ENCODE peak calls at places on chromosome 13, in four cellular contexts. One of them, this sample, is unnamed.

GRCh38 chr13:114077938-114078335 is 54.5 kb downstream of the RASA3 start:
- DNase-seq in breast epithelium: no peak
- DNase-seq in nucleus accumbens: no peak
- DNase-seq in lung: no peak
- DNase-seq in this sample: no peak

GRCh38 chr13:50589651-50590054 is 253.8 kb downstream of the DLEU7 start:
- DNase-seq in breast epithelium: no peak
- DNase-seq in nucleus accumbens: no peak
- DNase-seq in lung: no peak
- DNase-seq in this sample: no peak

GRCh38 chr13:46479691-46480090 is 73.3 kb upstream of the LRCH1 start:
- DNase-seq in lung: no peak
- DNase-seq in nucleus accumbens: no peak
- DNase-seq in breast epithelium: no peak
- DNase-seq in this sample: no peak

GRCh38 chr13:72782717-72783116 is 784 bp downstream of the PIBF1 start:
- DNase-seq in nucleus accumbens: no peak
- DNase-seq in lung: no peak
- DNase-seq in breast epithelium: no peak
- DNase-seq in this sample: no peak

GRCh38 chr13:113995051-113995601 is 21.2 kb upstream of the C13orf46 start:
- DNase-seq in breast epithelium: no peak
- DNase-seq in nucleus accumbens: no peak
- DNase-seq in lung: no peak
- DNase-seq in this sample: no peak

GRCh38 chr13:85709072-85709471 is 90.1 kb downstream of the SLITRK6 start:
- DNase-seq in nucleus accumbens: no peak
- DNase-seq in lung: no peak
- DNase-seq in breast epithelium: no peak
- DNase-seq in this sample: no peak

GRCh38 chr13:73056054-73056962 is 2.5 kb upstream of the KLF5 start:
- DNase-seq in nucleus accumbens: no peak
- DNase-seq in breast epithelium: no peak
- DNase-seq in lung: no peak
- DNase-seq in this sample: no peak

GRCh38 chr13:25848822-25849740 is 202.7 kb downstream of the SHISA2 start:
- DNase-seq in lung: no peak
- DNase-seq in breast epithelium: no peak
- DNase-seq in nucleus accumbens: no peak
- DNase-seq in this sample: no peak

GRCh38 chr13:49549289-49549688 is 36.1 kb downstream of the RCBTB1 start:
- DNase-seq in lung: no peak
- DNase-seq in nucleus accumbens: no peak
- DNase-seq in breast epithelium: no peak
- DNase-seq in this sample: no peak

GRCh38 chr13:38223093-38223492 is 126.6 kb upstream of the UFM1 start:
- DNase-seq in lung: no peak
- DNase-seq in breast epithelium: no peak
- DNase-seq in nucleus accumbens: no peak
- DNase-seq in this sample: no peak

GRCh38 chr13:74132152-74132767 is 1.9 kb downstream of the KLF12 start:
- DNase-seq in breast epithelium: no peak
- DNase-seq in lung: no peak
- DNase-seq in nucleus accumbens: no peak
- DNase-seq in this sample: no peak

GRCh38 chr13:34942732-34943674 is 933 bp downstream of the NBEA start:
- DNase-seq in lung: no peak
- DNase-seq in breast epithelium: no peak
- DNase-seq in nucleus accumbens: peak
- DNase-seq in this sample: no peak

GRCh38 chr13:48864100-48864499 is 111.6 kb upstream of the FNDC3A start:
- DNase-seq in breast epithelium: no peak
- DNase-seq in lung: no peak
- DNase-seq in nucleus accumbens: no peak
- DNase-seq in this sample: no peak

GRCh38 chr13:28558126-28558525 is 63.2 kb upstream of the FLT1 start:
- DNase-seq in nucleus accumbens: no peak
- DNase-seq in breast epithelium: no peak
- DNase-seq in lung: no peak
- DNase-seq in this sample: no peak

GRCh38 chr13:67184247-67184646 is 45.9 kb downstream of the PCDH9 start:
- DNase-seq in breast epithelium: no peak
- DNase-seq in nucleus accumbens: no peak
- DNase-seq in lung: no peak
- DNase-seq in this sample: no peak

GRCh38 chr13:45162821-45163220 is 38.0 kb downstream of the KCTD4 start:
- DNase-seq in lung: no peak
- DNase-seq in breast epithelium: no peak
- DNase-seq in nucleus accumbens: no peak
- DNase-seq in this sample: no peak

GRCh38 chr13:27595055-27595811 is 25.1 kb downstream of the LNX2 start:
- DNase-seq in nucleus accumbens: no peak
- DNase-seq in breast epithelium: no peak
- DNase-seq in lung: no peak
- DNase-seq in this sample: no peak

GRCh38 chr13:74406439-74406838 is 272.2 kb upstream of the KLF12 start:
- DNase-seq in breast epithelium: no peak
- DNase-seq in lung: no peak
- DNase-seq in nucleus accumbens: no peak
- DNase-seq in this sample: no peak

GRCh38 chr13:111139452-111139851 is 24.3 kb downstream of the ARHGEF7 start:
- DNase-seq in breast epithelium: no peak
- DNase-seq in nucleus accumbens: no peak
- DNase-seq in lung: no peak
- DNase-seq in this sample: no peak

GRCh38 chr13:83007226-83007625 is 875.0 kb downstream of the SLITRK1 start:
- DNase-seq in breast epithelium: no peak
- DNase-seq in nucleus accumbens: no peak
- DNase-seq in lung: no peak
- DNase-seq in this sample: no peak

GRCh38 chr13:40273173-40274000 is 393.1 kb downstream of the FOXO1 start:
- DNase-seq in lung: no peak
- DNase-seq in breast epithelium: no peak
- DNase-seq in nucleus accumbens: peak
- DNase-seq in this sample: no peak

GRCh38 chr13:46181799-46182490 is at the start of gene LCP1:
- DNase-seq in nucleus accumbens: no peak
- DNase-seq in lung: peak
- DNase-seq in breast epithelium: no peak
- DNase-seq in this sample: no peak

GRCh38 chr13:90485441-90485840 is 862.0 kb upstream of the MIR17HG start:
- DNase-seq in lung: no peak
- DNase-seq in breast epithelium: no peak
- DNase-seq in nucleus accumbens: no peak
- DNase-seq in this sample: no peak

GRCh38 chr13:35917252-35917941 is 213.8 kb downstream of the DCLK1 start:
- DNase-seq in breast epithelium: no peak
- DNase-seq in lung: no peak
- DNase-seq in nucleus accumbens: no peak
- DNase-seq in this sample: no peak

GRCh38 chr13:66040506-66040905 is 1189.6 kb downstream of the PCDH9 start:
- DNase-seq in breast epithelium: no peak
- DNase-seq in nucleus accumbens: no peak
- DNase-seq in lung: no peak
- DNase-seq in this sample: no peak

GRCh38 chr13:31200636-31200970 is 828 bp downstream of the B3GLCT start:
- DNase-seq in breast epithelium: peak
- DNase-seq in lung: peak
- DNase-seq in nucleus accumbens: peak
- DNase-seq in this sample: no peak

GRCh38 chr13:20901668-20902437 is 693 bp downstream of the XPO4 start:
- DNase-seq in nucleus accumbens: no peak
- DNase-seq in lung: peak
- DNase-seq in breast epithelium: no peak
- DNase-seq in this sample: peak

GRCh38 chr13:36858285-36858684 is 39.3 kb downstream of the RFXAP start:
- DNase-seq in lung: no peak
- DNase-seq in nucleus accumbens: no peak
- DNase-seq in breast epithelium: no peak
- DNase-seq in this sample: no peak

GRCh38 chr13:73938375-73939070 is 195.7 kb downstream of the KLF12 start:
- DNase-seq in lung: no peak
- DNase-seq in nucleus accumbens: no peak
- DNase-seq in breast epithelium: no peak
- DNase-seq in this sample: no peak

GRCh38 chr13:77836423-77836822 is 82.2 kb downstream of the EDNRB start:
- DNase-seq in lung: no peak
- DNase-seq in breast epithelium: no peak
- DNase-seq in nucleus accumbens: no peak
- DNase-seq in this sample: no peak

GRCh38 chr13:72716776-72717175 is 10.7 kb downstream of the MZT1 start:
- DNase-seq in breast epithelium: no peak
- DNase-seq in nucleus accumbens: no peak
- DNase-seq in lung: no peak
- DNase-seq in this sample: no peak

GRCh38 chr13:98878421-98879126 is 99.3 kb downstream of the DOCK9 start:
- DNase-seq in breast epithelium: no peak
- DNase-seq in nucleus accumbens: no peak
- DNase-seq in lung: no peak
- DNase-seq in this sample: no peak

GRCh38 chr13:21625366-21625765 is 21.4 kb upstream of the MICU2 start:
- DNase-seq in lung: no peak
- DNase-seq in nucleus accumbens: no peak
- DNase-seq in breast epithelium: no peak
- DNase-seq in this sample: no peak

GRCh38 chr13:25732146-25732865 is 319.5 kb downstream of the SHISA2 start:
- DNase-seq in lung: no peak
- DNase-seq in breast epithelium: no peak
- DNase-seq in nucleus accumbens: no peak
- DNase-seq in this sample: no peak

This sample was measured in stimulated activated effector memory CD8-positive, alpha-beta T cell treated with anti-CD3 and anti-CD28 coated beads, Interleukin-12 subunit alpha, Interleukin-12 subunit beta, amount 100 ng/mL, for 72 hours.